ENCODE peak calls at places on chromosomes 3 and 15, in six cellular contexts. One of them, this sample, is unnamed.
A peak's percentile ranks its signal among the peaks of the same experiment; 100 is the strongest.

GRCh38 chr3:57752307-57752706 is 3.8 kb upstream of the SLMAP start:
- DNase-seq in choroid plexus epithelial cell: peak; percentile 48
- DNase-seq in neural crest cell: no peak
- DNase-seq in WTC11: no peak
- DNase-seq in fibroblast of the aortic adventitia: peak; percentile 36
- DNase-seq in GM12865: no peak
- DNase-seq in this sample: peak; percentile 92

GRCh38 chr15:57505949-57506391 is 85.7 kb upstream of the MYZAP start:
- DNase-seq in choroid plexus epithelial cell: peak; percentile 77
- DNase-seq in WTC11: no peak
- DNase-seq in fibroblast of the aortic adventitia: peak; percentile 76
- DNase-seq in neural crest cell: no peak
- DNase-seq in GM12865: no peak
- DNase-seq in this sample: peak; percentile 98

GRCh38 chr3:128665362-128666021 is 14.9 kb upstream of the RPN1 start:
- DNase-seq in GM12865: no peak
- DNase-seq in choroid plexus epithelial cell: peak; percentile 48
- DNase-seq in neural crest cell: no peak
- DNase-seq in fibroblast of the aortic adventitia: peak; percentile 17
- DNase-seq in WTC11: no peak
- DNase-seq in this sample: no peak

GRCh38 chr15:62344806-62345539 is 179.9 kb upstream of the C2CD4B start:
- DNase-seq in fibroblast of the aortic adventitia: peak; percentile 35
- DNase-seq in neural crest cell: peak; percentile 33
- DNase-seq in WTC11: peak; percentile 78
- DNase-seq in GM12865: peak; percentile 87
- DNase-seq in choroid plexus epithelial cell: peak; percentile 65
- DNase-seq in this sample: peak; percentile 73

GRCh38 chr3:104070906-104071305 is 1295.8 kb upstream of the ALCAM start:
- DNase-seq in fibroblast of the aortic adventitia: no peak
- DNase-seq in GM12865: no peak
- DNase-seq in neural crest cell: no peak
- DNase-seq in WTC11: no peak
- DNase-seq in choroid plexus epithelial cell: no peak
- DNase-seq in this sample: no peak

GRCh38 chr3:102114264-102114979 is 265.1 kb downstream of the NFKBIZ start:
- DNase-seq in choroid plexus epithelial cell: no peak
- DNase-seq in GM12865: no peak
- DNase-seq in WTC11: no peak
- DNase-seq in fibroblast of the aortic adventitia: peak; percentile 36
- DNase-seq in neural crest cell: no peak
- DNase-seq in this sample: no peak

GRCh38 chr3:95055288-95055687 is 992.4 kb downstream of the NSUN3 start:
- DNase-seq in neural crest cell: no peak
- DNase-seq in WTC11: no peak
- DNase-seq in GM12865: no peak
- DNase-seq in fibroblast of the aortic adventitia: no peak
- DNase-seq in choroid plexus epithelial cell: no peak
- DNase-seq in this sample: no peak

GRCh38 chr3:128278761-128279593 is 125.7 kb downstream of the EEFSEC start:
- DNase-seq in fibroblast of the aortic adventitia: peak; percentile 92
- DNase-seq in choroid plexus epithelial cell: peak; percentile 74
- DNase-seq in WTC11: peak; percentile 38
- DNase-seq in neural crest cell: peak; percentile 19
- DNase-seq in GM12865: no peak
- DNase-seq in this sample: no peak

GRCh38 chr3:160485931-160486330 is 36.3 kb upstream of the TRIM59 start:
- DNase-seq in WTC11: no peak
- DNase-seq in GM12865: no peak
- DNase-seq in neural crest cell: no peak
- DNase-seq in fibroblast of the aortic adventitia: peak; percentile 8
- DNase-seq in choroid plexus epithelial cell: no peak
- DNase-seq in this sample: no peak

GRCh38 chr3:123314409-123315270 is 112.9 kb downstream of the SEC22A start:
- DNase-seq in neural crest cell: no peak
- DNase-seq in WTC11: peak; percentile 89
- DNase-seq in choroid plexus epithelial cell: no peak
- DNase-seq in GM12865: no peak
- DNase-seq in fibroblast of the aortic adventitia: no peak
- DNase-seq in this sample: no peak

GRCh38 chr15:39774688-39775267 is 7.9 kb downstream of the FSIP1 start:
- DNase-seq in WTC11: no peak
- DNase-seq in neural crest cell: no peak
- DNase-seq in fibroblast of the aortic adventitia: no peak
- DNase-seq in choroid plexus epithelial cell: no peak
- DNase-seq in GM12865: peak; percentile 46
- DNase-seq in this sample: no peak

GRCh38 chr3:114902691-114903101 is 244.4 kb downstream of the ZBTB20 start:
- DNase-seq in choroid plexus epithelial cell: no peak
- DNase-seq in fibroblast of the aortic adventitia: no peak
- DNase-seq in neural crest cell: no peak
- DNase-seq in GM12865: no peak
- DNase-seq in WTC11: no peak
- DNase-seq in this sample: no peak

GRCh38 chr3:55166577-55167555 is 239.0 kb upstream of the LRTM1 start:
- DNase-seq in choroid plexus epithelial cell: peak; percentile 27
- DNase-seq in GM12865: peak; percentile 5
- DNase-seq in WTC11: no peak
- DNase-seq in neural crest cell: no peak
- DNase-seq in fibroblast of the aortic adventitia: peak; percentile 46
- DNase-seq in this sample: no peak

GRCh38 chr3:163622384-163622783 is 1455.9 kb downstream of the SI start:
- DNase-seq in fibroblast of the aortic adventitia: no peak
- DNase-seq in neural crest cell: peak; percentile 16
- DNase-seq in GM12865: no peak
- DNase-seq in WTC11: peak; percentile 32
- DNase-seq in choroid plexus epithelial cell: peak; percentile 4
- DNase-seq in this sample: no peak
- TF ChIP-seq CTCF in fibroblast of the aortic adventitia: no peak
- TF ChIP-seq CTCF in neural crest cell: peak; percentile 52
- TF ChIP-seq CTCF in GM12865: no peak
- TF ChIP-seq CTCF in WTC11: peak; percentile 45
- TF ChIP-seq CTCF in choroid plexus epithelial cell: peak; percentile 14
- TF ChIP-seq CTCF in this sample: no peak

GRCh38 chr15:34795267-34796081 is at the start of gene ACTC1:
- DNase-seq in GM12865: no peak
- DNase-seq in choroid plexus epithelial cell: peak; percentile 37
- DNase-seq in neural crest cell: peak; percentile 32
- DNase-seq in WTC11: peak; percentile 73
- DNase-seq in fibroblast of the aortic adventitia: peak; percentile 21
- DNase-seq in this sample: peak; percentile 54
- TF ChIP-seq CTCF in GM12865: no peak
- TF ChIP-seq CTCF in choroid plexus epithelial cell: no peak
- TF ChIP-seq CTCF in neural crest cell: no peak
- TF ChIP-seq CTCF in WTC11: no peak
- TF ChIP-seq CTCF in fibroblast of the aortic adventitia: peak; percentile 20
- TF ChIP-seq CTCF in this sample: no peak

GRCh38 chr3:193744822-193745684 is 152.0 kb downstream of the OPA1 start:
- DNase-seq in GM12865: no peak
- DNase-seq in choroid plexus epithelial cell: peak; percentile 47
- DNase-seq in fibroblast of the aortic adventitia: no peak
- DNase-seq in neural crest cell: no peak
- DNase-seq in WTC11: no peak
- DNase-seq in this sample: no peak
- TF ChIP-seq CTCF in GM12865: no peak
- TF ChIP-seq CTCF in choroid plexus epithelial cell: peak; percentile 4
- TF ChIP-seq CTCF in fibroblast of the aortic adventitia: no peak
- TF ChIP-seq CTCF in neural crest cell: no peak
- TF ChIP-seq CTCF in WTC11: no peak
- TF ChIP-seq CTCF in this sample: no peak

GRCh38 chr3:113698213-113698742 is 1.8 kb upstream of the USF3 start:
- DNase-seq in choroid plexus epithelial cell: no peak
- DNase-seq in GM12865: no peak
- DNase-seq in neural crest cell: no peak
- DNase-seq in fibroblast of the aortic adventitia: no peak
- DNase-seq in WTC11: no peak
- DNase-seq in this sample: no peak

GRCh38 chr3:113695426-113695817 is 1.0 kb downstream of the USF3 start:
- DNase-seq in WTC11: no peak
- DNase-seq in fibroblast of the aortic adventitia: peak; percentile 18
- DNase-seq in neural crest cell: no peak
- DNase-seq in choroid plexus epithelial cell: peak; percentile 50
- DNase-seq in GM12865: peak; percentile 10
- DNase-seq in this sample: peak; percentile 5

GRCh38 chr3:113696658-113697191 is 283 bp upstream of the USF3 start:
- DNase-seq in WTC11: peak; percentile 99
- DNase-seq in fibroblast of the aortic adventitia: peak; percentile 99
- DNase-seq in choroid plexus epithelial cell: peak; percentile 100
- DNase-seq in neural crest cell: peak; percentile 96
- DNase-seq in GM12865: peak; percentile 100
- DNase-seq in this sample: peak; percentile 100

GRCh38 chr3:113697192-113698090 is 999 bp upstream of the USF3 start:
- DNase-seq in fibroblast of the aortic adventitia: peak; percentile 35
- DNase-seq in GM12865: peak; percentile 30
- DNase-seq in WTC11: peak; percentile 24
- DNase-seq in choroid plexus epithelial cell: peak; percentile 54
- DNase-seq in neural crest cell: no peak
- DNase-seq in this sample: peak; percentile 36

GRCh38 chr3:113695818-113696645 is at the start of gene USF3:
- DNase-seq in fibroblast of the aortic adventitia: peak; percentile 33
- DNase-seq in GM12865: peak; percentile 90
- DNase-seq in choroid plexus epithelial cell: peak; percentile 58
- DNase-seq in WTC11: peak; percentile 68
- DNase-seq in neural crest cell: no peak
- DNase-seq in this sample: peak; percentile 73
- TF ChIP-seq CTCF in fibroblast of the aortic adventitia: no peak
- TF ChIP-seq CTCF in GM12865: peak; percentile 14
- TF ChIP-seq CTCF in choroid plexus epithelial cell: no peak
- TF ChIP-seq CTCF in WTC11: no peak
- TF ChIP-seq CTCF in neural crest cell: no peak
- TF ChIP-seq CTCF in this sample: no peak

DNA sequence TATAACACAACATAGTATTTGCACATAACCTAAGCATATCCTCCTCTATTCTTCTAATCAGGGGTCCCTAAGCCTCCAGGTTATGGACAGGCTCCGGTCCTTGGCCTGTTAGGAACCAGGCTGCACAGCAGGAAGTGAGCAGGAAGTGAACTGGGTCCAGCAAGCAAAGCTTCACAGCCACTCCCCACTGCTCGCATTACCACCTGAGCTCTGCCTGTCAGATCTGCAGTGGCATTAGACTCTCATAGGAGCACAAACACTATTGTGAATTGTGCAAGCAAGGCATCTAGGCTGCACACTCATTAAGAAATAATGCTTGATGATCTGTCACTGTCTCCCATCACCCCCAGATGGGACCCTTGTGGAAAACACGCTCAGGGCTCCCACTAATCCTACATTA is 9.8 kb downstream of the MSL2 start:
- DNase-seq in neural crest cell: no peak
- DNase-seq in GM12865: peak; percentile 57
- DNase-seq in fibroblast of the aortic adventitia: no peak
- DNase-seq in choroid plexus epithelial cell: peak; percentile 18
- DNase-seq in WTC11: no peak
- DNase-seq in this sample: peak; percentile 83
- TF ChIP-seq CTCF in neural crest cell: no peak
- TF ChIP-seq CTCF in GM12865: no peak
- TF ChIP-seq CTCF in fibroblast of the aortic adventitia: no peak
- TF ChIP-seq CTCF in choroid plexus epithelial cell: no peak
- TF ChIP-seq CTCF in WTC11: no peak
- TF ChIP-seq CTCF in this sample: no peak

GRCh38 chr3:33314993-33315392 is 37.8 kb downstream of the FBXL2 start:
- DNase-seq in neural crest cell: no peak
- DNase-seq in choroid plexus epithelial cell: no peak
- DNase-seq in fibroblast of the aortic adventitia: no peak
- DNase-seq in WTC11: no peak
- DNase-seq in GM12865: no peak
- DNase-seq in this sample: no peak

GRCh38 chr3:33315826-33316225 is 38.6 kb downstream of the FBXL2 start:
- DNase-seq in neural crest cell: no peak
- DNase-seq in choroid plexus epithelial cell: peak; percentile 64
- DNase-seq in WTC11: no peak
- DNase-seq in fibroblast of the aortic adventitia: peak; percentile 71
- DNase-seq in GM12865: no peak
- DNase-seq in this sample: peak; percentile 70

GRCh38 chr3:33313331-33313730 is 36.1 kb downstream of the FBXL2 start:
- DNase-seq in choroid plexus epithelial cell: peak; percentile 42
- DNase-seq in fibroblast of the aortic adventitia: no peak
- DNase-seq in WTC11: no peak
- DNase-seq in GM12865: no peak
- DNase-seq in neural crest cell: no peak
- DNase-seq in this sample: no peak

GRCh38 chr3:33317963-33318708 is 40.9 kb downstream of the FBXL2 start:
- DNase-seq in GM12865: peak; percentile 29
- DNase-seq in choroid plexus epithelial cell: peak; percentile 20
- DNase-seq in WTC11: no peak
- DNase-seq in neural crest cell: no peak
- DNase-seq in fibroblast of the aortic adventitia: peak; percentile 21
- DNase-seq in this sample: no peak

GRCh38 chr3:33318709-33319380 is 41.6 kb downstream of the FBXL2 start:
- DNase-seq in GM12865: peak; percentile 27
- DNase-seq in choroid plexus epithelial cell: peak; percentile 41
- DNase-seq in fibroblast of the aortic adventitia: peak; percentile 19
- DNase-seq in WTC11: no peak
- DNase-seq in neural crest cell: no peak
- DNase-seq in this sample: no peak
- TF ChIP-seq CTCF in GM12865: peak; percentile 6
- TF ChIP-seq CTCF in choroid plexus epithelial cell: peak; percentile 48
- TF ChIP-seq CTCF in fibroblast of the aortic adventitia: peak; percentile 33
- TF ChIP-seq CTCF in WTC11: no peak
- TF ChIP-seq CTCF in neural crest cell: peak; percentile 36
- TF ChIP-seq CTCF in this sample: no peak

GRCh38 chr3:133271491-133271890 is 128.4 kb upstream of the BFSP2 start:
- DNase-seq in GM12865: no peak
- DNase-seq in neural crest cell: no peak
- DNase-seq in WTC11: no peak
- DNase-seq in fibroblast of the aortic adventitia: no peak
- DNase-seq in choroid plexus epithelial cell: no peak
- DNase-seq in this sample: peak; percentile 60

GRCh38 chr3:133276594-133276993 is 123.3 kb upstream of the BFSP2 start:
- DNase-seq in WTC11: no peak
- DNase-seq in GM12865: peak; percentile 26
- DNase-seq in choroid plexus epithelial cell: no peak
- DNase-seq in neural crest cell: no peak
- DNase-seq in fibroblast of the aortic adventitia: no peak
- DNase-seq in this sample: no peak

GRCh38 chr3:133273346-133273745 is 126.5 kb upstream of the BFSP2 start:
- DNase-seq in choroid plexus epithelial cell: no peak
- DNase-seq in GM12865: no peak
- DNase-seq in neural crest cell: no peak
- DNase-seq in fibroblast of the aortic adventitia: no peak
- DNase-seq in WTC11: no peak
- DNase-seq in this sample: no peak

GRCh38 chr3:133277813-133278212 is 122.0 kb upstream of the BFSP2 start:
- DNase-seq in fibroblast of the aortic adventitia: peak; percentile 23
- DNase-seq in neural crest cell: no peak
- DNase-seq in GM12865: no peak
- DNase-seq in choroid plexus epithelial cell: peak; percentile 29
- DNase-seq in WTC11: no peak
- DNase-seq in this sample: peak; percentile 40

GRCh38 chr3:133274477-133274876 is 125.4 kb upstream of the BFSP2 start:
- DNase-seq in GM12865: peak; percentile 15
- DNase-seq in neural crest cell: no peak
- DNase-seq in WTC11: no peak
- DNase-seq in choroid plexus epithelial cell: no peak
- DNase-seq in fibroblast of the aortic adventitia: no peak
- DNase-seq in this sample: no peak
- TF ChIP-seq CTCF in GM12865: no peak
- TF ChIP-seq CTCF in neural crest cell: peak; percentile 15
- TF ChIP-seq CTCF in WTC11: no peak
- TF ChIP-seq CTCF in choroid plexus epithelial cell: no peak
- TF ChIP-seq CTCF in fibroblast of the aortic adventitia: no peak
- TF ChIP-seq CTCF in this sample: peak; percentile 3